ENCODE peak calls at places on chromosome 11, in seven cellular contexts. M is HEK293T; G is CD8-positive, alpha-beta T cell; B is astrocyte of the spinal cord; P is posterior vena cava; C is HS-5; A is GM12891. V is an unnamed sample.

GRCh38 chr11:6757373-6757967 is 14.3 kb downstream of the OR2AG2 start:
- DNase-seq in A (no peak), G (peak; percentile 74), P (no peak), C (peak; percentile 20), M (peak; percentile 55), B (peak; percentile 62), V (peak; percentile 77)

GRCh38 chr11:113796663-113797259 is 17.2 kb downstream of the CLDN25 start:
- DNase-seq in C (no peak), G (no peak), B (peak; percentile 52), P (no peak), A (no peak), M (peak; percentile 59), V (no peak)

GRCh38 chr11:118929496-118930151 is 3.9 kb upstream of the BCL9L start:
- DNase-seq in B (peak; percentile 86), M (peak; percentile 73), G (peak; percentile 85), C (no peak), A (no peak), P (peak; percentile 96), V (peak; percentile 97)

GRCh38 chr11:2669926-2670469 is 29.8 kb downstream of the KCNQ1OT1 start:
- DNase-seq in C (no peak), A (no peak), M (no peak), P (peak; percentile 48), G (no peak), B (no peak), V (no peak)

GRCh38 chr11:71191201-71191600 is 61.2 kb downstream of the SHANK2 start:
- DNase-seq in A (no peak), B (no peak), C (no peak), M (no peak), G (no peak), P (peak; percentile 67), V (no peak)

GRCh38 chr11:25925359-25925758 is 406.6 kb upstream of the ANO3 start:
- DNase-seq in A (no peak), C (no peak), M (no peak), G (no peak), B (no peak), P (no peak), V (no peak)

GRCh38 chr11:20488352-20488751 is 100.8 kb downstream of the PRMT3 start:
- DNase-seq in G (no peak), P (no peak), B (peak; percentile 5), A (no peak), M (no peak), C (no peak), V (no peak)

GRCh38 chr11:125270711-125271110 is 106.2 kb downstream of the PKNOX2 start:
- DNase-seq in C (no peak), G (no peak), A (no peak), P (no peak), M (no peak), B (peak; percentile 37), V (no peak)

V was measured in islet precursor cell.